ENCODE peak calls at places on chromosomes 1 and 21, in four cellular contexts. One of them, this sample, is unnamed.
A peak's percentile ranks its signal among the peaks of the same experiment; 100 is the strongest.

GRCh38 chr1:180137767-180138166 is 16.9 kb upstream of the QSOX1 start:
- DNase-seq in transverse colon: no peak
- DNase-seq in suprapubic skin: no peak
- DNase-seq in K562: no peak
- DNase-seq in this sample: no peak

GRCh38 chr1:942864-943533 is 16.1 kb downstream of the NOC2L start:
- DNase-seq in suprapubic skin: no peak
- DNase-seq in K562: peak; percentile 50
- DNase-seq in transverse colon: peak; percentile 46
- DNase-seq in this sample: no peak

GRCh38 chr1:179742717-179743678 is at the start of gene FAM163A:
- DNase-seq in transverse colon: no peak
- DNase-seq in suprapubic skin: no peak
- DNase-seq in K562: no peak
- DNase-seq in this sample: no peak

GRCh38 chr1:10519016-10519417 is 44.3 kb downstream of the PEX14 start:
- DNase-seq in K562: no peak
- DNase-seq in suprapubic skin: no peak
- DNase-seq in transverse colon: no peak
- DNase-seq in this sample: no peak

GRCh38 chr1:165109013-165109412 is 247.5 kb downstream of the LMX1A start:
- DNase-seq in K562: no peak
- DNase-seq in transverse colon: no peak
- DNase-seq in suprapubic skin: no peak
- DNase-seq in this sample: no peak

GRCh38 chr1:2471587-2472001 is 4.5 kb upstream of the PLCH2 start:
- DNase-seq in K562: no peak
- DNase-seq in suprapubic skin: no peak
- DNase-seq in transverse colon: no peak
- DNase-seq in this sample: no peak

GRCh38 chr1:198121058-198121829 is 35.6 kb upstream of the NEK7 start:
- DNase-seq in transverse colon: no peak
- DNase-seq in K562: peak; percentile 53
- DNase-seq in suprapubic skin: no peak
- DNase-seq in this sample: no peak

GRCh38 chr1:9058465-9058864 is 11.0 kb downstream of the SLC2A5 start:
- DNase-seq in K562: no peak
- DNase-seq in suprapubic skin: no peak
- DNase-seq in transverse colon: no peak
- DNase-seq in this sample: no peak

GRCh38 chr1:29868944-29869343 is 632.6 kb downstream of the PTPRU start:
- DNase-seq in suprapubic skin: no peak
- DNase-seq in K562: no peak
- DNase-seq in transverse colon: no peak
- DNase-seq in this sample: no peak

GRCh38 chr1:79100385-79100784 is 93.9 kb upstream of the ADGRL4 start:
- DNase-seq in transverse colon: no peak
- DNase-seq in K562: no peak
- DNase-seq in suprapubic skin: no peak
- DNase-seq in this sample: no peak

GRCh38 chr1:167761400-167761799 is 39.6 kb downstream of the MPZL1 start:
- DNase-seq in suprapubic skin: no peak
- DNase-seq in transverse colon: no peak
- DNase-seq in K562: no peak
- DNase-seq in this sample: no peak

GRCh38 chr1:26705788-26706237 is 10.0 kb downstream of the ARID1A start:
- DNase-seq in suprapubic skin: no peak
- DNase-seq in transverse colon: no peak
- DNase-seq in K562: no peak
- DNase-seq in this sample: no peak
- TF ChIP-seq POLR2AphosphoS5 in suprapubic skin: no peak
- TF ChIP-seq POLR2AphosphoS5 in transverse colon: no peak
- TF ChIP-seq POLR2AphosphoS5 in K562: peak; percentile 13
- TF ChIP-seq POLR2AphosphoS5 in this sample: no peak

GRCh38 chr1:39936724-39937491 is 18.0 kb upstream of the MFSD2A start:
- DNase-seq in K562: no peak
- DNase-seq in transverse colon: no peak
- DNase-seq in suprapubic skin: no peak
- DNase-seq in this sample: no peak

GRCh38 chr1:39940980-39941871 is 13.7 kb upstream of the MFSD2A start:
- DNase-seq in suprapubic skin: no peak
- DNase-seq in transverse colon: no peak
- DNase-seq in K562: no peak
- DNase-seq in this sample: no peak

GRCh38 chr1:39938856-39939255 is 16.1 kb upstream of the MFSD2A start:
- DNase-seq in transverse colon: no peak
- DNase-seq in suprapubic skin: no peak
- DNase-seq in K562: no peak
- DNase-seq in this sample: no peak

GRCh38 chr1:39943471-39944290 is 11.3 kb upstream of the MFSD2A start:
- DNase-seq in K562: no peak
- DNase-seq in transverse colon: no peak
- DNase-seq in suprapubic skin: no peak
- DNase-seq in this sample: no peak

GRCh38 chr1:39940253-39940652 is 14.7 kb upstream of the MFSD2A start:
- DNase-seq in transverse colon: no peak
- DNase-seq in K562: no peak
- DNase-seq in suprapubic skin: no peak
- DNase-seq in this sample: no peak
- TF ChIP-seq POLR2A in transverse colon: no peak
- TF ChIP-seq POLR2A in K562: no peak
- TF ChIP-seq POLR2A in suprapubic skin: no peak
- TF ChIP-seq POLR2A in this sample: no peak

GRCh38 chr21:42107177-42107880 is 36.2 kb downstream of the UMODL1 start:
- DNase-seq in K562: peak; percentile 50
- DNase-seq in transverse colon: no peak
- DNase-seq in suprapubic skin: no peak
- DNase-seq in this sample: no peak
- TF ChIP-seq CTCF in K562: peak; percentile 26
- TF ChIP-seq CTCF in transverse colon: no peak
- TF ChIP-seq CTCF in suprapubic skin: no peak
- TF ChIP-seq CTCF in this sample: no peak

GRCh38 chr1:190762325-190762724 is 284.7 kb upstream of the BRINP3 start:
- DNase-seq in transverse colon: no peak
- DNase-seq in K562: no peak
- DNase-seq in suprapubic skin: no peak
- DNase-seq in this sample: no peak
- TF ChIP-seq POLR2AphosphoS5 in transverse colon: no peak
- TF ChIP-seq POLR2AphosphoS5 in K562: no peak
- TF ChIP-seq POLR2AphosphoS5 in suprapubic skin: no peak
- TF ChIP-seq POLR2AphosphoS5 in this sample: no peak

This sample was measured in vagina.